ENCODE peak calls at places on chromosomes 5 and 9, in five cellular contexts. One of them, this sample, is unnamed.

GRCh38 chr9:90870646-90871326 is 69.2 kb downstream of the SYK start:
- DNase-seq in H4: peak
- DNase-seq in NCI-H2171 treated with DMSO at 0.1 percent for 48 hours: peak
- DNase-seq in stimulated activated naive CD8-positive, alpha-beta T cell treated with anti-CD3 and anti-CD28 coated beads, Interleukin-15, amount 100 ng/mL, for 72 hours: peak
- DNase-seq in stimulated activated CD8-positive, alpha-beta memory T cell treated with anti-CD3 and anti-CD28 coated beads, Interleukin-4, amount 100 ng/mL, for 1 hour: no peak
- DNase-seq in this sample: peak

GRCh38 chr5:95283761-95284511 is 958 bp downstream of the MCTP1 start:
- DNase-seq in H4: no peak
- DNase-seq in NCI-H2171 treated with DMSO at 0.1 percent for 48 hours: peak
- DNase-seq in stimulated activated naive CD8-positive, alpha-beta T cell treated with anti-CD3 and anti-CD28 coated beads, Interleukin-15, amount 100 ng/mL, for 72 hours: peak
- DNase-seq in stimulated activated CD8-positive, alpha-beta memory T cell treated with anti-CD3 and anti-CD28 coated beads, Interleukin-4, amount 100 ng/mL, for 1 hour: no peak
- DNase-seq in this sample: no peak

GRCh38 chr9:135244271-135244691 is 156.8 kb downstream of the OLFM1 start:
- DNase-seq in H4: no peak
- DNase-seq in NCI-H2171 treated with DMSO at 0.1 percent for 48 hours: no peak
- DNase-seq in stimulated activated naive CD8-positive, alpha-beta T cell treated with anti-CD3 and anti-CD28 coated beads, Interleukin-15, amount 100 ng/mL, for 72 hours: no peak
- DNase-seq in stimulated activated CD8-positive, alpha-beta memory T cell treated with anti-CD3 and anti-CD28 coated beads, Interleukin-4, amount 100 ng/mL, for 1 hour: no peak
- DNase-seq in this sample: no peak

GRCh38 chr5:76372320-76373054 is 30.6 kb upstream of the IQGAP2 start:
- DNase-seq in H4: peak
- DNase-seq in NCI-H2171 treated with DMSO at 0.1 percent for 48 hours: no peak
- DNase-seq in stimulated activated naive CD8-positive, alpha-beta T cell treated with anti-CD3 and anti-CD28 coated beads, Interleukin-15, amount 100 ng/mL, for 72 hours: no peak
- DNase-seq in stimulated activated CD8-positive, alpha-beta memory T cell treated with anti-CD3 and anti-CD28 coated beads, Interleukin-4, amount 100 ng/mL, for 1 hour: no peak
- DNase-seq in this sample: peak

GRCh38 chr5:125484272-125485002 is 738.0 kb upstream of the ZNF608 start:
- DNase-seq in H4: peak
- DNase-seq in NCI-H2171 treated with DMSO at 0.1 percent for 48 hours: peak
- DNase-seq in stimulated activated naive CD8-positive, alpha-beta T cell treated with anti-CD3 and anti-CD28 coated beads, Interleukin-15, amount 100 ng/mL, for 72 hours: no peak
- DNase-seq in stimulated activated CD8-positive, alpha-beta memory T cell treated with anti-CD3 and anti-CD28 coated beads, Interleukin-4, amount 100 ng/mL, for 1 hour: no peak
- DNase-seq in this sample: peak

GRCh38 chr5:151064916-151065499 is 15.8 kb downstream of the TNIP1 start:
- DNase-seq in H4: no peak
- DNase-seq in NCI-H2171 treated with DMSO at 0.1 percent for 48 hours: no peak
- DNase-seq in stimulated activated naive CD8-positive, alpha-beta T cell treated with anti-CD3 and anti-CD28 coated beads, Interleukin-15, amount 100 ng/mL, for 72 hours: no peak
- DNase-seq in stimulated activated CD8-positive, alpha-beta memory T cell treated with anti-CD3 and anti-CD28 coated beads, Interleukin-4, amount 100 ng/mL, for 1 hour: no peak
- DNase-seq in this sample: no peak

GRCh38 chr5:124572973-124573372 is 173.5 kb downstream of the ZNF608 start:
- DNase-seq in H4: no peak
- DNase-seq in NCI-H2171 treated with DMSO at 0.1 percent for 48 hours: no peak
- DNase-seq in stimulated activated naive CD8-positive, alpha-beta T cell treated with anti-CD3 and anti-CD28 coated beads, Interleukin-15, amount 100 ng/mL, for 72 hours: no peak
- DNase-seq in stimulated activated CD8-positive, alpha-beta memory T cell treated with anti-CD3 and anti-CD28 coated beads, Interleukin-4, amount 100 ng/mL, for 1 hour: no peak
- DNase-seq in this sample: no peak

GRCh38 chr9:124863371-124863831 is 1.5 kb downstream of the ARPC5L start:
- DNase-seq in H4: no peak
- DNase-seq in NCI-H2171 treated with DMSO at 0.1 percent for 48 hours: peak
- DNase-seq in stimulated activated naive CD8-positive, alpha-beta T cell treated with anti-CD3 and anti-CD28 coated beads, Interleukin-15, amount 100 ng/mL, for 72 hours: no peak
- DNase-seq in stimulated activated CD8-positive, alpha-beta memory T cell treated with anti-CD3 and anti-CD28 coated beads, Interleukin-4, amount 100 ng/mL, for 1 hour: no peak
- DNase-seq in this sample: no peak

GRCh38 chr5:93378073-93378472 is 202.9 kb downstream of the NR2F1-AS1 start:
- DNase-seq in H4: peak
- DNase-seq in NCI-H2171 treated with DMSO at 0.1 percent for 48 hours: peak
- DNase-seq in stimulated activated naive CD8-positive, alpha-beta T cell treated with anti-CD3 and anti-CD28 coated beads, Interleukin-15, amount 100 ng/mL, for 72 hours: no peak
- DNase-seq in stimulated activated CD8-positive, alpha-beta memory T cell treated with anti-CD3 and anti-CD28 coated beads, Interleukin-4, amount 100 ng/mL, for 1 hour: no peak
- DNase-seq in this sample: peak

GRCh38 chr9:112046181-112046580 is 128.9 kb downstream of the SUSD1 start:
- DNase-seq in H4: peak
- DNase-seq in NCI-H2171 treated with DMSO at 0.1 percent for 48 hours: no peak
- DNase-seq in stimulated activated naive CD8-positive, alpha-beta T cell treated with anti-CD3 and anti-CD28 coated beads, Interleukin-15, amount 100 ng/mL, for 72 hours: no peak
- DNase-seq in stimulated activated CD8-positive, alpha-beta memory T cell treated with anti-CD3 and anti-CD28 coated beads, Interleukin-4, amount 100 ng/mL, for 1 hour: no peak
- DNase-seq in this sample: no peak

GRCh38 chr5:93845376-93845775 is 104.0 kb upstream of the POU5F2 start:
- DNase-seq in H4: no peak
- DNase-seq in NCI-H2171 treated with DMSO at 0.1 percent for 48 hours: no peak
- DNase-seq in stimulated activated naive CD8-positive, alpha-beta T cell treated with anti-CD3 and anti-CD28 coated beads, Interleukin-15, amount 100 ng/mL, for 72 hours: no peak
- DNase-seq in stimulated activated CD8-positive, alpha-beta memory T cell treated with anti-CD3 and anti-CD28 coated beads, Interleukin-4, amount 100 ng/mL, for 1 hour: no peak
- DNase-seq in this sample: no peak

GRCh38 chr5:114101153-114101552 is 260.7 kb upstream of the KCNN2 start:
- DNase-seq in H4: peak
- DNase-seq in NCI-H2171 treated with DMSO at 0.1 percent for 48 hours: peak
- DNase-seq in stimulated activated naive CD8-positive, alpha-beta T cell treated with anti-CD3 and anti-CD28 coated beads, Interleukin-15, amount 100 ng/mL, for 72 hours: no peak
- DNase-seq in stimulated activated CD8-positive, alpha-beta memory T cell treated with anti-CD3 and anti-CD28 coated beads, Interleukin-4, amount 100 ng/mL, for 1 hour: no peak
- DNase-seq in this sample: peak

GRCh38 chr5:944621-944927 is 51.9 kb downstream of the TRIP13 start:
- DNase-seq in H4: no peak
- DNase-seq in NCI-H2171 treated with DMSO at 0.1 percent for 48 hours: no peak
- DNase-seq in stimulated activated naive CD8-positive, alpha-beta T cell treated with anti-CD3 and anti-CD28 coated beads, Interleukin-15, amount 100 ng/mL, for 72 hours: no peak
- DNase-seq in stimulated activated CD8-positive, alpha-beta memory T cell treated with anti-CD3 and anti-CD28 coated beads, Interleukin-4, amount 100 ng/mL, for 1 hour: no peak
- DNase-seq in this sample: no peak

GRCh38 chr9:33942471-33943083 is 106.1 kb downstream of the UBAP2 start:
- DNase-seq in H4: peak
- DNase-seq in NCI-H2171 treated with DMSO at 0.1 percent for 48 hours: no peak
- DNase-seq in stimulated activated naive CD8-positive, alpha-beta T cell treated with anti-CD3 and anti-CD28 coated beads, Interleukin-15, amount 100 ng/mL, for 72 hours: no peak
- DNase-seq in stimulated activated CD8-positive, alpha-beta memory T cell treated with anti-CD3 and anti-CD28 coated beads, Interleukin-4, amount 100 ng/mL, for 1 hour: no peak
- DNase-seq in this sample: peak

GRCh38 chr5:169629847-169630548 is 7.1 kb upstream of the DOCK2 start:
- DNase-seq in H4: peak
- DNase-seq in NCI-H2171 treated with DMSO at 0.1 percent for 48 hours: no peak
- DNase-seq in stimulated activated naive CD8-positive, alpha-beta T cell treated with anti-CD3 and anti-CD28 coated beads, Interleukin-15, amount 100 ng/mL, for 72 hours: no peak
- DNase-seq in stimulated activated CD8-positive, alpha-beta memory T cell treated with anti-CD3 and anti-CD28 coated beads, Interleukin-4, amount 100 ng/mL, for 1 hour: no peak
- DNase-seq in this sample: peak

GRCh38 chr9:16515207-16515606 is 355.3 kb downstream of the BNC2 start:
- DNase-seq in H4: no peak
- DNase-seq in NCI-H2171 treated with DMSO at 0.1 percent for 48 hours: no peak
- DNase-seq in stimulated activated naive CD8-positive, alpha-beta T cell treated with anti-CD3 and anti-CD28 coated beads, Interleukin-15, amount 100 ng/mL, for 72 hours: no peak
- DNase-seq in stimulated activated CD8-positive, alpha-beta memory T cell treated with anti-CD3 and anti-CD28 coated beads, Interleukin-4, amount 100 ng/mL, for 1 hour: no peak
- DNase-seq in this sample: no peak

GRCh38 chr5:380701-381309 is 59.3 kb downstream of the AHRR start:
- DNase-seq in H4: no peak
- DNase-seq in NCI-H2171 treated with DMSO at 0.1 percent for 48 hours: no peak
- DNase-seq in stimulated activated naive CD8-positive, alpha-beta T cell treated with anti-CD3 and anti-CD28 coated beads, Interleukin-15, amount 100 ng/mL, for 72 hours: peak
- DNase-seq in stimulated activated CD8-positive, alpha-beta memory T cell treated with anti-CD3 and anti-CD28 coated beads, Interleukin-4, amount 100 ng/mL, for 1 hour: no peak
- DNase-seq in this sample: no peak

GRCh38 chr9:76704601-76705204 is 59.5 kb upstream of the PCA3 start:
- DNase-seq in H4: peak
- DNase-seq in NCI-H2171 treated with DMSO at 0.1 percent for 48 hours: peak
- DNase-seq in stimulated activated naive CD8-positive, alpha-beta T cell treated with anti-CD3 and anti-CD28 coated beads, Interleukin-15, amount 100 ng/mL, for 72 hours: peak
- DNase-seq in stimulated activated CD8-positive, alpha-beta memory T cell treated with anti-CD3 and anti-CD28 coated beads, Interleukin-4, amount 100 ng/mL, for 1 hour: no peak
- DNase-seq in this sample: peak

GRCh38 chr5:115433918-115434317 is 110.7 kb downstream of the FEM1C start:
- DNase-seq in H4: no peak
- DNase-seq in NCI-H2171 treated with DMSO at 0.1 percent for 48 hours: no peak
- DNase-seq in stimulated activated naive CD8-positive, alpha-beta T cell treated with anti-CD3 and anti-CD28 coated beads, Interleukin-15, amount 100 ng/mL, for 72 hours: no peak
- DNase-seq in stimulated activated CD8-positive, alpha-beta memory T cell treated with anti-CD3 and anti-CD28 coated beads, Interleukin-4, amount 100 ng/mL, for 1 hour: no peak
- DNase-seq in this sample: no peak

GRCh38 chr5:67538343-67538670 is 341.7 kb upstream of the CD180 start:
- DNase-seq in H4: no peak
- DNase-seq in NCI-H2171 treated with DMSO at 0.1 percent for 48 hours: no peak
- DNase-seq in stimulated activated naive CD8-positive, alpha-beta T cell treated with anti-CD3 and anti-CD28 coated beads, Interleukin-15, amount 100 ng/mL, for 72 hours: no peak
- DNase-seq in stimulated activated CD8-positive, alpha-beta memory T cell treated with anti-CD3 and anti-CD28 coated beads, Interleukin-4, amount 100 ng/mL, for 1 hour: no peak
- DNase-seq in this sample: no peak

GRCh38 chr5:1437452-1437851 is 7.8 kb downstream of the SLC6A3 start:
- DNase-seq in H4: peak
- DNase-seq in NCI-H2171 treated with DMSO at 0.1 percent for 48 hours: peak
- DNase-seq in stimulated activated naive CD8-positive, alpha-beta T cell treated with anti-CD3 and anti-CD28 coated beads, Interleukin-15, amount 100 ng/mL, for 72 hours: no peak
- DNase-seq in stimulated activated CD8-positive, alpha-beta memory T cell treated with anti-CD3 and anti-CD28 coated beads, Interleukin-4, amount 100 ng/mL, for 1 hour: no peak
- DNase-seq in this sample: no peak

GRCh38 chr9:84297162-84297821 is 43.3 kb downstream of the SLC28A3 start:
- DNase-seq in H4: no peak
- DNase-seq in NCI-H2171 treated with DMSO at 0.1 percent for 48 hours: no peak
- DNase-seq in stimulated activated naive CD8-positive, alpha-beta T cell treated with anti-CD3 and anti-CD28 coated beads, Interleukin-15, amount 100 ng/mL, for 72 hours: no peak
- DNase-seq in stimulated activated CD8-positive, alpha-beta memory T cell treated with anti-CD3 and anti-CD28 coated beads, Interleukin-4, amount 100 ng/mL, for 1 hour: no peak
- DNase-seq in this sample: no peak

GRCh38 chr5:167307042-167307441 is 984.4 kb upstream of the WWC1 start:
- DNase-seq in H4: no peak
- DNase-seq in NCI-H2171 treated with DMSO at 0.1 percent for 48 hours: no peak
- DNase-seq in stimulated activated naive CD8-positive, alpha-beta T cell treated with anti-CD3 and anti-CD28 coated beads, Interleukin-15, amount 100 ng/mL, for 72 hours: no peak
- DNase-seq in stimulated activated CD8-positive, alpha-beta memory T cell treated with anti-CD3 and anti-CD28 coated beads, Interleukin-4, amount 100 ng/mL, for 1 hour: no peak
- DNase-seq in this sample: no peak

GRCh38 chr5:102921341-102922047 is 166.4 kb downstream of the PAM start:
- DNase-seq in H4: no peak
- DNase-seq in NCI-H2171 treated with DMSO at 0.1 percent for 48 hours: no peak
- DNase-seq in stimulated activated naive CD8-positive, alpha-beta T cell treated with anti-CD3 and anti-CD28 coated beads, Interleukin-15, amount 100 ng/mL, for 72 hours: no peak
- DNase-seq in stimulated activated CD8-positive, alpha-beta memory T cell treated with anti-CD3 and anti-CD28 coated beads, Interleukin-4, amount 100 ng/mL, for 1 hour: no peak
- DNase-seq in this sample: no peak

GRCh38 chr9:128995791-128996190 is 32.3 kb downstream of the SH3GLB2 start:
- DNase-seq in H4: no peak
- DNase-seq in NCI-H2171 treated with DMSO at 0.1 percent for 48 hours: no peak
- DNase-seq in stimulated activated naive CD8-positive, alpha-beta T cell treated with anti-CD3 and anti-CD28 coated beads, Interleukin-15, amount 100 ng/mL, for 72 hours: no peak
- DNase-seq in stimulated activated CD8-positive, alpha-beta memory T cell treated with anti-CD3 and anti-CD28 coated beads, Interleukin-4, amount 100 ng/mL, for 1 hour: no peak
- DNase-seq in this sample: no peak

GRCh38 chr9:134556531-134557068 is 85.0 kb upstream of the COL5A1 start:
- DNase-seq in H4: no peak
- DNase-seq in NCI-H2171 treated with DMSO at 0.1 percent for 48 hours: no peak
- DNase-seq in stimulated activated naive CD8-positive, alpha-beta T cell treated with anti-CD3 and anti-CD28 coated beads, Interleukin-15, amount 100 ng/mL, for 72 hours: no peak
- DNase-seq in stimulated activated CD8-positive, alpha-beta memory T cell treated with anti-CD3 and anti-CD28 coated beads, Interleukin-4, amount 100 ng/mL, for 1 hour: no peak
- DNase-seq in this sample: no peak

GRCh38 chr9:14455243-14455642 is 141.3 kb upstream of the NFIB start:
- DNase-seq in H4: no peak
- DNase-seq in NCI-H2171 treated with DMSO at 0.1 percent for 48 hours: no peak
- DNase-seq in stimulated activated naive CD8-positive, alpha-beta T cell treated with anti-CD3 and anti-CD28 coated beads, Interleukin-15, amount 100 ng/mL, for 72 hours: no peak
- DNase-seq in stimulated activated CD8-positive, alpha-beta memory T cell treated with anti-CD3 and anti-CD28 coated beads, Interleukin-4, amount 100 ng/mL, for 1 hour: no peak
- DNase-seq in this sample: no peak

GRCh38 chr9:83130541-83130940 is 67.6 kb upstream of the RASEF start:
- DNase-seq in H4: no peak
- DNase-seq in NCI-H2171 treated with DMSO at 0.1 percent for 48 hours: no peak
- DNase-seq in stimulated activated naive CD8-positive, alpha-beta T cell treated with anti-CD3 and anti-CD28 coated beads, Interleukin-15, amount 100 ng/mL, for 72 hours: no peak
- DNase-seq in stimulated activated CD8-positive, alpha-beta memory T cell treated with anti-CD3 and anti-CD28 coated beads, Interleukin-4, amount 100 ng/mL, for 1 hour: no peak
- DNase-seq in this sample: peak

GRCh38 chr5:91998774-91999173 is 615.7 kb upstream of the ARRDC3 start:
- DNase-seq in H4: no peak
- DNase-seq in NCI-H2171 treated with DMSO at 0.1 percent for 48 hours: no peak
- DNase-seq in stimulated activated naive CD8-positive, alpha-beta T cell treated with anti-CD3 and anti-CD28 coated beads, Interleukin-15, amount 100 ng/mL, for 72 hours: no peak
- DNase-seq in stimulated activated CD8-positive, alpha-beta memory T cell treated with anti-CD3 and anti-CD28 coated beads, Interleukin-4, amount 100 ng/mL, for 1 hour: no peak
- DNase-seq in this sample: no peak

GRCh38 chr9:78006734-78007133 is 24.9 kb downstream of the GNAQ start:
- DNase-seq in H4: no peak
- DNase-seq in NCI-H2171 treated with DMSO at 0.1 percent for 48 hours: no peak
- DNase-seq in stimulated activated naive CD8-positive, alpha-beta T cell treated with anti-CD3 and anti-CD28 coated beads, Interleukin-15, amount 100 ng/mL, for 72 hours: no peak
- DNase-seq in stimulated activated CD8-positive, alpha-beta memory T cell treated with anti-CD3 and anti-CD28 coated beads, Interleukin-4, amount 100 ng/mL, for 1 hour: no peak
- DNase-seq in this sample: no peak

GRCh38 chr9:94101169-94101853 is 17.0 kb downstream of the PTPDC1 start:
- DNase-seq in H4: no peak
- DNase-seq in NCI-H2171 treated with DMSO at 0.1 percent for 48 hours: no peak
- DNase-seq in stimulated activated naive CD8-positive, alpha-beta T cell treated with anti-CD3 and anti-CD28 coated beads, Interleukin-15, amount 100 ng/mL, for 72 hours: no peak
- DNase-seq in stimulated activated CD8-positive, alpha-beta memory T cell treated with anti-CD3 and anti-CD28 coated beads, Interleukin-4, amount 100 ng/mL, for 1 hour: no peak
- DNase-seq in this sample: no peak

GRCh38 chr5:101590384-101590783 is 687.3 kb upstream of the ST8SIA4 start:
- DNase-seq in H4: peak
- DNase-seq in NCI-H2171 treated with DMSO at 0.1 percent for 48 hours: no peak
- DNase-seq in stimulated activated naive CD8-positive, alpha-beta T cell treated with anti-CD3 and anti-CD28 coated beads, Interleukin-15, amount 100 ng/mL, for 72 hours: no peak
- DNase-seq in stimulated activated CD8-positive, alpha-beta memory T cell treated with anti-CD3 and anti-CD28 coated beads, Interleukin-4, amount 100 ng/mL, for 1 hour: no peak
- DNase-seq in this sample: no peak

GRCh38 chr5:89047591-89047990 is 164.6 kb upstream of the MEF2C start:
- DNase-seq in H4: no peak
- DNase-seq in NCI-H2171 treated with DMSO at 0.1 percent for 48 hours: no peak
- DNase-seq in stimulated activated naive CD8-positive, alpha-beta T cell treated with anti-CD3 and anti-CD28 coated beads, Interleukin-15, amount 100 ng/mL, for 72 hours: no peak
- DNase-seq in stimulated activated CD8-positive, alpha-beta memory T cell treated with anti-CD3 and anti-CD28 coated beads, Interleukin-4, amount 100 ng/mL, for 1 hour: no peak
- DNase-seq in this sample: peak

GRCh38 chr5:72408602-72409001 is 88.4 kb downstream of the PTCD2 start:
- DNase-seq in H4: no peak
- DNase-seq in NCI-H2171 treated with DMSO at 0.1 percent for 48 hours: no peak
- DNase-seq in stimulated activated naive CD8-positive, alpha-beta T cell treated with anti-CD3 and anti-CD28 coated beads, Interleukin-15, amount 100 ng/mL, for 72 hours: no peak
- DNase-seq in stimulated activated CD8-positive, alpha-beta memory T cell treated with anti-CD3 and anti-CD28 coated beads, Interleukin-4, amount 100 ng/mL, for 1 hour: no peak
- DNase-seq in this sample: no peak

GRCh38 chr5:44935262-44935661 is 126.5 kb downstream of the MRPS30 start:
- DNase-seq in H4: peak
- DNase-seq in NCI-H2171 treated with DMSO at 0.1 percent for 48 hours: peak
- DNase-seq in stimulated activated naive CD8-positive, alpha-beta T cell treated with anti-CD3 and anti-CD28 coated beads, Interleukin-15, amount 100 ng/mL, for 72 hours: no peak
- DNase-seq in stimulated activated CD8-positive, alpha-beta memory T cell treated with anti-CD3 and anti-CD28 coated beads, Interleukin-4, amount 100 ng/mL, for 1 hour: no peak
- DNase-seq in this sample: no peak